ENCODE peak calls at places on chromosomes 6 and 20, in eight cellular contexts. H is breast epithelium, M is IMR-90, T is ovary, V is heart left ventricle, F is tibial nerve, A is transverse colon, Y is prostate gland. P is an unnamed sample.

GRCh38 chr6:48511382-48511781 is 400.4 kb upstream of the PTCHD4 start:
- DNase-seq in H (no peak), M (no peak), T (no peak), V (no peak), F (no peak), A (no peak), Y (no peak), P (no peak)

GRCh38 chr20:46004187-46004586 is 4.5 kb upstream of the MMP9 start:
- DNase-seq in H (no peak), M (no peak), T (no peak), V (peak), F (no peak), A (no peak), Y (no peak), P (no peak)

GRCh38 chr6:160010067-160010466 is 41.2 kb downstream of the IGF2R start:
- DNase-seq in H (no peak), M (peak), T (no peak), V (peak), F (peak), A (no peak), Y (no peak), P (no peak)

GRCh38 chr6:57305112-57305511 is 12.3 kb upstream of the PRIM2 start:
- DNase-seq in H (no peak), M (no peak), T (no peak), V (no peak), F (no peak), A (no peak), Y (no peak), P (no peak)

GRCh38 chr6:130853555-130854183 is 26.5 kb downstream of the SMLR1 start:
- DNase-seq in H (no peak), M (peak), T (no peak), V (no peak), F (no peak), A (no peak), Y (no peak), P (no peak)

GRCh38 chr6:45676376-45676775 is 298.6 kb upstream of the SUPT3H start:
- DNase-seq in H (no peak), M (no peak), T (no peak), V (no peak), F (no peak), A (no peak), Y (no peak), P (no peak)

GRCh38 chr20:17511401-17511800 is 19.8 kb downstream of the BFSP1 start:
- DNase-seq in H (no peak), M (no peak), T (no peak), V (no peak), F (no peak), A (no peak), Y (no peak), P (no peak)

GRCh38 chr20:43558412-43559146 is at the start of gene SGK2:
- DNase-seq in H (no peak), M (peak), T (no peak), V (no peak), F (no peak), A (peak), Y (no peak), P (peak)

GRCh38 chr6:133062077-133062476 is 179.1 kb upstream of the EYA4 start:
- DNase-seq in H (no peak), M (peak), T (no peak), V (peak), F (no peak), A (no peak), Y (no peak), P (peak)

GRCh38 chr6:139597781-139598368 is 223.4 kb upstream of the CITED2 start:
- DNase-seq in H (peak), M (peak), T (peak), V (peak), F (peak), A (peak), Y (peak), P (peak)

GRCh38 chr20:53274365-53274764 is 302.2 kb downstream of the TSHZ2 start:
- DNase-seq in H (no peak), M (no peak), T (no peak), V (no peak), F (no peak), A (no peak), Y (no peak), P (no peak)

GRCh38 chr6:169167581-169168301 is 85.9 kb downstream of the THBS2 start:
- DNase-seq in H (no peak), M (peak), T (no peak), V (peak), F (no peak), A (no peak), Y (no peak), P (no peak)

GRCh38 chr20:62536731-62537401 is 61.1 kb upstream of the GATA5 start:
- DNase-seq in H (no peak), M (peak), T (no peak), V (peak), F (no peak), A (no peak), Y (no peak), P (no peak)

GRCh38 chr20:38633577-38634093 is 32.0 kb downstream of the ARHGAP40 start:
- DNase-seq in H (no peak), M (peak), T (no peak), V (peak), F (no peak), A (peak), Y (peak), P (peak)

GRCh38 chr6:25675172-25675571 is 23.2 kb downstream of the SCGN start:
- DNase-seq in H (no peak), M (no peak), T (no peak), V (no peak), F (no peak), A (no peak), Y (no peak), P (no peak)

GRCh38 chr6:35093118-35093445 is 48.1 kb downstream of the TCP11 start:
- DNase-seq in H (no peak), M (peak), T (no peak), V (no peak), F (no peak), A (no peak), Y (no peak), P (no peak)

GRCh38 chr6:139028242-139028657 is 295 bp upstream of the ABRACL start:
- DNase-seq in H (no peak), M (no peak), T (no peak), V (no peak), F (no peak), A (no peak), Y (no peak), P (no peak)

GRCh38 chr20:36098364-36098763 is 56.2 kb upstream of the EPB41L1 start:
- DNase-seq in H (peak), M (peak), T (no peak), V (peak), F (peak), A (peak), Y (no peak), P (peak)

GRCh38 chr6:119273799-119274595 is 75.6 kb downstream of the MAN1A1 start:
- DNase-seq in H (no peak), M (peak), T (no peak), V (no peak), F (no peak), A (no peak), Y (no peak), P (no peak)

GRCh38 chr20:4795394-4795793 is 73.7 kb downstream of the PRND start:
- DNase-seq in H (no peak), M (peak), T (no peak), V (no peak), F (peak), A (no peak), Y (no peak), P (no peak)

GRCh38 chr6:108651781-108652227 is 91.1 kb downstream of the FOXO3 start:
- DNase-seq in H (peak), M (peak), T (no peak), V (peak), F (no peak), A (no peak), Y (peak), P (no peak)

GRCh38 chr20:17559338-17559737 is 10.5 kb upstream of the DSTN start:
- DNase-seq in H (no peak), M (no peak), T (no peak), V (no peak), F (no peak), A (no peak), Y (no peak), P (no peak)

GRCh38 chr20:19211661-19212523 is 550 bp upstream of the SLC24A3 start:
- DNase-seq in H (no peak), M (no peak), T (peak), V (peak), F (no peak), A (peak), Y (peak), P (peak)

GRCh38 chr6:161403717-161404116 is 129.9 kb upstream of the AGPAT4 start:
- DNase-seq in H (no peak), M (no peak), T (no peak), V (no peak), F (no peak), A (no peak), Y (no peak), P (no peak)

GRCh38 chr6:10595731-10596664 is 74.8 kb downstream of the GCNT2 start:
- DNase-seq in H (no peak), M (peak), T (no peak), V (no peak), F (no peak), A (no peak), Y (no peak), P (no peak)

GRCh38 chr6:106799008-106799952 is 169.9 kb downstream of the QRSL1 start:
- DNase-seq in H (peak), M (peak), T (no peak), V (no peak), F (no peak), A (no peak), Y (no peak), P (no peak)

GRCh38 chr6:89035252-89036106 is 45.1 kb upstream of the PNRC1 start:
- DNase-seq in H (peak), M (peak), T (peak), V (peak), F (peak), A (peak), Y (peak), P (peak)

GRCh38 chr6:43669922-43670622 is 17.5 kb downstream of the MRPS18A start:
- DNase-seq in H (no peak), M (no peak), T (no peak), V (no peak), F (no peak), A (no peak), Y (no peak), P (no peak)

GRCh38 chr6:100593522-100593921 is 128.8 kb upstream of the SIM1 start:
- DNase-seq in H (no peak), M (no peak), T (no peak), V (no peak), F (no peak), A (no peak), Y (no peak), P (no peak)

GRCh38 chr6:56297022-56297995 is 49.9 kb upstream of the COL21A1 start:
- DNase-seq in H (no peak), M (no peak), T (no peak), V (no peak), F (no peak), A (no peak), Y (no peak), P (no peak)

GRCh38 chr20:63226020-63226943 is 9.4 kb upstream of the BIRC7 start:
- DNase-seq in H (no peak), M (no peak), T (no peak), V (no peak), F (no peak), A (no peak), Y (no peak), P (no peak)

GRCh38 chr6:20806669-20807068 is 272.4 kb downstream of the CDKAL1 start:
- DNase-seq in H (no peak), M (no peak), T (no peak), V (no peak), F (no peak), A (no peak), Y (no peak), P (no peak)

GRCh38 chr6:6758915-6759654 is 170.6 kb downstream of the LY86 start:
- DNase-seq in H (no peak), M (peak), T (peak), V (peak), F (peak), A (peak), Y (no peak), P (peak)

GRCh38 chr6:25122622-25123237 is 156.4 kb upstream of the CARMIL1 start:
- DNase-seq in H (no peak), M (no peak), T (no peak), V (no peak), F (no peak), A (peak), Y (peak), P (no peak)

GRCh38 chr20:56630086-56630493 is 984 bp downstream of the TFAP2C start:
- DNase-seq in H (peak), M (no peak), T (no peak), V (no peak), F (no peak), A (peak), Y (peak), P (no peak)
- H3K4me3 ChIP-seq in H (peak), M (no peak), T (peak), V (peak), F (peak), A (peak), Y (peak), P (peak)

GRCh38 chr6:155187994-155188706 is 75.7 kb upstream of the CLDN20 start:
- DNase-seq in H (no peak), M (peak), T (no peak), V (no peak), F (no peak), A (no peak), Y (peak), P (no peak)
- TF ChIP-seq POLR2A in H (no peak), M (no peak), T (no peak), V (no peak), F (no peak), A (no peak), Y (no peak), P (no peak)

DNA sequence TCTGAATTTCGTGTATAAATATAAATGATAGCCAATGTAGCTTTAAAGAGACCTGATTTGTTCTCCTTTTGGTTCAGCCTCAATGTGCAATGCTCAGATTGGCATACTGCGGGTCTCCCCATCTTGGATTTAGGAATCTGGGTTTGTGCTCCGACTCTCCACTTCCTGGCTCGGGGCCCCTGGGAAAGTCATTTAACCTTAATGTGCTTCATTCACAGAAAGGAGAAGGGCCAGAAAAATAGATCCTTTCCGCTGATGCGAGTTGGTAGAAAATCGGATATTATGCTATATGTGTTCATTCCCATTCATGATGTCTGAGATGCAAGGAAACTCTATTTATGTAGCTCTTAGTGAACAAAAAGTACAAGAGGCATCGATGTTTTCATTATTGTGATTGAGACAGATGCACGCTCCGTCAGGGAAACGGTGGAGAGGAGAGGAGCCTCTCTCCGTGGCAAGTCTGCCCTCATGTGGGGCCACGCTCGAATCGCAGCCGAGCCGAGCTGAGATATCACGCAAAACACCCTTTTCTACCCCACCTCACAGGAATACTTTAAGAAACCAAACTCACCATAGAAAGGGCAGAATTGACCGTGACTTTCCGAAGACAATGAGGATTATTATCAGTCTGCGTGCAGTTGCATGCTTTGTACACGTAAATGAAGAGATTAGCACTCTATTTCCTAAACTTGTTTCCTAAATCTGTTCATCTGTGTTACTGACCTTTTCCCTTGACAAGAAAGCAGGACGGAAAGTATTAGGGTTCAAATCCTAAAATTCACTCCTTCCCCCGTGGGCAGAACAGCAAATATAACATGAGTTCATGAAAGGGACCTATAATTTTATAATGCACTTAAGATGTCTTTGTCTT is 136.6 kb downstream of the COL9A1 start:
- DNase-seq in H (no peak), M (peak), T (no peak), V (peak), F (peak), A (peak), Y (peak), P (peak)
- TF ChIP-seq CTCF in H (peak), M (peak), T (no peak), V (peak), F (no peak), A (peak), Y (peak), P (peak)

GRCh38 chr6:53797304-53797703 is 2.5 kb downstream of the LRRC1 start:
- DNase-seq in H (no peak), M (no peak), T (no peak), V (no peak), F (no peak), A (no peak), Y (no peak), P (no peak)

GRCh38 chr6:53795254-53795701 is 473 bp downstream of the LRRC1 start:
- DNase-seq in H (no peak), M (no peak), T (no peak), V (no peak), F (no peak), A (peak), Y (peak), P (peak)

GRCh38 chr6:53796791-53797190 is 2.0 kb downstream of the LRRC1 start:
- DNase-seq in H (no peak), M (no peak), T (no peak), V (no peak), F (no peak), A (no peak), Y (no peak), P (no peak)

GRCh38 chr6:53795702-53796450 is 1.1 kb downstream of the LRRC1 start:
- DNase-seq in H (no peak), M (peak), T (peak), V (peak), F (no peak), A (peak), Y (peak), P (peak)

DNA sequence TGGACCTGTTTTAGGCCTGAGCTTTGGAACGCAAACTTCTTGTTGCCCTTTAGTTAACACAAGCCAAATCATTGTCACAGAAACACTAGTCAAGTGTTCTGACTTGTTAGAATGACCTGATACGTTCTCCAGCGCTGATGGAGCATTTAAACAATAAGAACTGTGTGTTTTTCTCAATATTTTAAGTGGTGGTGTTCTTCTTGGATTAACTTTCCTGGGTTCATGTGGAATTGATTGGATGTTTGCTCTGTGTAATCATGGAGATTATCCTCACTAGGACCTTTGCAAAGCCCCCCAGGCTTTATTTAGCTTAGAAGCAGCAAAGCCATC is 1.6 kb downstream of the LRRC1 start:
- DNase-seq in H (no peak), M (no peak), T (no peak), V (no peak), F (no peak), A (no peak), Y (no peak), P (no peak)
- H3K4me3 ChIP-seq in H (peak), M (peak), T (no peak), V (peak), F (peak), A (peak), Y (peak), P (no peak)

GRCh38 chr6:80988892-80989291 is 763.6 kb downstream of the TENT5A start:
- DNase-seq in H (no peak), M (no peak), T (no peak), V (no peak), F (no peak), A (no peak), Y (no peak), P (no peak)
- TF ChIP-seq POLR2A in H (no peak), M (no peak), T (no peak), V (no peak), F (no peak), A (no peak), Y (no peak), P (no peak)

GRCh38 chr20:37392441-37393195 is 46.7 kb downstream of the SRC start:
- DNase-seq in H (no peak), M (no peak), T (no peak), V (no peak), F (no peak), A (no peak), Y (no peak), P (no peak)
- TF ChIP-seq CTCF in H (no peak), M (peak), T (no peak), V (no peak), F (no peak), A (no peak), Y (no peak), P (peak)

DNA sequence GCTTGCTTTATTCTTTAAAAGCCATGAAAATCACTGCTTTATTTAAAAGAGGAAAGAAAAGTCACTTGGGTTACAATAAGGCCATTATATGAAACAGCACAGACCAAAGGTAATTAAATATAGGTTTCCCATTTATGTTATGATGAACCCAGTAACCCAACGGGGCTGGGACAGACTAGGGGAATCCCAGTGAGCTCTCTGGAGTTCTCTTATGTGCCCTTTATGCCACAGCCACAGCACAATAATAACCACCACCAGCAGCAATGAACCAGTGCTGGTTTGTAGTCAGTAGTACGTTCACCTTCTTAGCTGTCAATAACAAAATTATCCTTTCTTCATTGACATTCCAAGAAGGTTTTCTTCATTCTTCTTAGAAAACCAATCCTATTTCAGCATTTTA is 87.4 kb downstream of the KIF13A start:
- DNase-seq in H (no peak), M (no peak), T (no peak), V (no peak), F (no peak), A (no peak), Y (no peak), P (no peak)
- H3K4me3 ChIP-seq in H (no peak), M (no peak), T (no peak), V (no peak), F (no peak), A (no peak), Y (no peak), P (no peak)

P was measured in adrenal gland.